ENCODE peak calls at places on chromosomes 6 and 20, in five cellular contexts. V is Panc1, Y is T-helper 2 cell, K is non-pigmented ciliary epithelial cell, Z is memory B cell. P is an unnamed sample.

GRCh38 chr6:81120280-81120679 is 632.2 kb downstream of the TENT5A start:
- DNase-seq in V (no peak), Y (no peak), K (no peak), Z (no peak), P (no peak)

GRCh38 chr6:113352029-113352801 is 504.9 kb upstream of the MARCKS start:
- DNase-seq in V (peak; percentile 64), Y (no peak), K (no peak), Z (no peak), P (peak; percentile 52)

GRCh38 chr6:144932621-144933020 is 647.5 kb downstream of the UTRN start:
- DNase-seq in V (no peak), Y (no peak), K (no peak), Z (no peak), P (no peak)

GRCh38 chr6:20835315-20836010 is 301.2 kb downstream of the CDKAL1 start:
- DNase-seq in V (no peak), Y (no peak), K (no peak), Z (no peak), P (no peak)

GRCh38 chr6:142943746-142944125 is 1.2 kb downstream of the HIVEP2 start:
- DNase-seq in V (no peak), Y (peak; percentile 12), K (no peak), Z (no peak), P (no peak)

GRCh38 chr6:44058617-44059358 is 68.5 kb downstream of the MRPL14 start:
- DNase-seq in V (peak; percentile 85), Y (no peak), K (peak; percentile 99), Z (no peak), P (peak; percentile 95)

GRCh38 chr20:63934271-63935068 is 21.7 kb downstream of the UCKL1 start:
- DNase-seq in V (no peak), Y (no peak), K (no peak), Z (no peak), P (no peak)

GRCh38 chr6:17268114-17268513 is 13.0 kb upstream of the RBM24 start:
- DNase-seq in V (no peak), Y (no peak), K (no peak), Z (no peak), P (no peak)

GRCh38 chr20:1775117-1775516 is 117.5 kb upstream of the SIRPG start:
- DNase-seq in V (no peak), Y (no peak), K (no peak), Z (no peak), P (no peak)

GRCh38 chr20:32007787-32008616 is 2.2 kb upstream of the CCM2L start:
- DNase-seq in V (no peak), Y (no peak), K (no peak), Z (no peak), P (peak; percentile 10)

GRCh38 chr6:26196846-26197683 is 109.8 kb downstream of the HFE start:
- DNase-seq in V (peak; percentile 80), Y (no peak), K (peak; percentile 70), Z (peak; percentile 73), P (peak; percentile 91)

GRCh38 chr6:44653761-44654218 is 266.3 kb downstream of the CDC5L start:
- DNase-seq in V (no peak), Y (no peak), K (no peak), Z (no peak), P (no peak)

GRCh38 chr20:51937780-51938179 is 135.5 kb upstream of the SALL4 start:
- DNase-seq in V (no peak), Y (no peak), K (no peak), Z (no peak), P (no peak)

P was measured in HFF-Myc.